ENCODE peak calls at places on chromosomes 4 and X, in six cellular contexts. One of them, this sample, is unnamed.

GRCh38 chrX:19697416-19697815 is 182.1 kb upstream of the MAP3K15 start:
- DNase-seq in heart right ventricle: no peak
- DNase-seq in cardiac fibroblast: peak
- DNase-seq in Caco-2: no peak
- DNase-seq in left lung: no peak
- DNase-seq in kidney epithelial cell: no peak
- DNase-seq in this sample: no peak

GRCh38 chr4:98314791-98315565 is 53.8 kb downstream of the RAP1GDS1 start:
- DNase-seq in heart right ventricle: no peak
- DNase-seq in cardiac fibroblast: peak
- DNase-seq in Caco-2: no peak
- DNase-seq in left lung: no peak
- DNase-seq in kidney epithelial cell: no peak
- DNase-seq in this sample: peak

GRCh38 chrX:23327104-23327503 is 7.5 kb upstream of the PTCHD1 start:
- DNase-seq in heart right ventricle: no peak
- DNase-seq in cardiac fibroblast: no peak
- DNase-seq in Caco-2: no peak
- DNase-seq in left lung: no peak
- DNase-seq in kidney epithelial cell: no peak
- DNase-seq in this sample: no peak

GRCh38 chr4:52915131-52915645 is 53.1 kb downstream of the RASL11B start:
- DNase-seq in heart right ventricle: no peak
- DNase-seq in cardiac fibroblast: no peak
- DNase-seq in Caco-2: no peak
- DNase-seq in left lung: no peak
- DNase-seq in kidney epithelial cell: no peak
- DNase-seq in this sample: no peak

GRCh38 chr4:54372951-54373350 is 143.9 kb downstream of the PDGFRA start:
- DNase-seq in heart right ventricle: no peak
- DNase-seq in cardiac fibroblast: no peak
- DNase-seq in Caco-2: no peak
- DNase-seq in left lung: no peak
- DNase-seq in kidney epithelial cell: no peak
- DNase-seq in this sample: no peak

GRCh38 chrX:7132335-7133035 is 15.0 kb upstream of the STS start:
- DNase-seq in heart right ventricle: no peak
- DNase-seq in cardiac fibroblast: peak
- DNase-seq in Caco-2: peak
- DNase-seq in left lung: no peak
- DNase-seq in kidney epithelial cell: peak
- DNase-seq in this sample: peak

GRCh38 chr4:81635128-81635527 is 163.4 kb upstream of the RASGEF1B start:
- DNase-seq in heart right ventricle: no peak
- DNase-seq in cardiac fibroblast: no peak
- DNase-seq in Caco-2: no peak
- DNase-seq in left lung: no peak
- DNase-seq in kidney epithelial cell: no peak
- DNase-seq in this sample: no peak

GRCh38 chr4:138910201-138910913 is 105.2 kb upstream of the NOCT start:
- DNase-seq in heart right ventricle: no peak
- DNase-seq in cardiac fibroblast: peak
- DNase-seq in Caco-2: no peak
- DNase-seq in left lung: no peak
- DNase-seq in kidney epithelial cell: peak
- DNase-seq in this sample: peak

GRCh38 chrX:36898301-36898700 is 109.9 kb upstream of the FAM47C start:
- DNase-seq in heart right ventricle: no peak
- DNase-seq in cardiac fibroblast: peak
- DNase-seq in Caco-2: peak
- DNase-seq in left lung: no peak
- DNase-seq in kidney epithelial cell: peak
- DNase-seq in this sample: no peak

GRCh38 chr4:174532479-174532878 is 10.2 kb upstream of the HPGD start:
- DNase-seq in heart right ventricle: no peak
- DNase-seq in cardiac fibroblast: no peak
- DNase-seq in Caco-2: no peak
- DNase-seq in left lung: no peak
- DNase-seq in kidney epithelial cell: no peak
- DNase-seq in this sample: no peak

GRCh38 chrX:94400488-94400887 is 726.5 kb downstream of the FAM133A start:
- DNase-seq in heart right ventricle: no peak
- DNase-seq in cardiac fibroblast: no peak
- DNase-seq in Caco-2: peak
- DNase-seq in left lung: no peak
- DNase-seq in kidney epithelial cell: no peak
- DNase-seq in this sample: no peak

GRCh38 chr4:89371614-89372013 is 64.0 kb upstream of the GPRIN3 start:
- DNase-seq in heart right ventricle: no peak
- DNase-seq in cardiac fibroblast: no peak
- DNase-seq in Caco-2: no peak
- DNase-seq in left lung: no peak
- DNase-seq in kidney epithelial cell: no peak
- DNase-seq in this sample: no peak

GRCh38 chr4:147340111-147340510 is 140.8 kb upstream of the EDNRA start:
- DNase-seq in heart right ventricle: no peak
- DNase-seq in cardiac fibroblast: peak
- DNase-seq in Caco-2: no peak
- DNase-seq in left lung: no peak
- DNase-seq in kidney epithelial cell: peak
- DNase-seq in this sample: peak

GRCh38 chr4:139368990-139369389 is 66.7 kb upstream of the NDUFC1 start:
- DNase-seq in heart right ventricle: no peak
- DNase-seq in cardiac fibroblast: peak
- DNase-seq in Caco-2: no peak
- DNase-seq in left lung: no peak
- DNase-seq in kidney epithelial cell: peak
- DNase-seq in this sample: no peak

GRCh38 chr4:17636696-17637351 is 22.4 kb downstream of the MED28 start:
- DNase-seq in heart right ventricle: peak
- DNase-seq in cardiac fibroblast: peak
- DNase-seq in Caco-2: peak
- DNase-seq in left lung: peak
- DNase-seq in kidney epithelial cell: peak
- DNase-seq in this sample: peak

GRCh38 chr4:88204882-88205281 is 46.4 kb upstream of the ABCG2 start:
- DNase-seq in heart right ventricle: no peak
- DNase-seq in cardiac fibroblast: no peak
- DNase-seq in Caco-2: no peak
- DNase-seq in left lung: no peak
- DNase-seq in kidney epithelial cell: no peak
- DNase-seq in this sample: peak

GRCh38 chrX:125678258-125678657 is 358.6 kb downstream of the TEX13C start:
- DNase-seq in heart right ventricle: no peak
- DNase-seq in cardiac fibroblast: no peak
- DNase-seq in Caco-2: no peak
- DNase-seq in left lung: no peak
- DNase-seq in kidney epithelial cell: no peak
- DNase-seq in this sample: no peak

GRCh38 chrX:125681507-125681906 is 361.8 kb downstream of the TEX13C start:
- DNase-seq in heart right ventricle: no peak
- DNase-seq in cardiac fibroblast: no peak
- DNase-seq in Caco-2: no peak
- DNase-seq in left lung: no peak
- DNase-seq in kidney epithelial cell: no peak
- DNase-seq in this sample: no peak

GRCh38 chrX:125681058-125681457 is 361.4 kb downstream of the TEX13C start:
- DNase-seq in heart right ventricle: no peak
- DNase-seq in cardiac fibroblast: no peak
- DNase-seq in Caco-2: no peak
- DNase-seq in left lung: no peak
- DNase-seq in kidney epithelial cell: no peak
- DNase-seq in this sample: no peak

DNA sequence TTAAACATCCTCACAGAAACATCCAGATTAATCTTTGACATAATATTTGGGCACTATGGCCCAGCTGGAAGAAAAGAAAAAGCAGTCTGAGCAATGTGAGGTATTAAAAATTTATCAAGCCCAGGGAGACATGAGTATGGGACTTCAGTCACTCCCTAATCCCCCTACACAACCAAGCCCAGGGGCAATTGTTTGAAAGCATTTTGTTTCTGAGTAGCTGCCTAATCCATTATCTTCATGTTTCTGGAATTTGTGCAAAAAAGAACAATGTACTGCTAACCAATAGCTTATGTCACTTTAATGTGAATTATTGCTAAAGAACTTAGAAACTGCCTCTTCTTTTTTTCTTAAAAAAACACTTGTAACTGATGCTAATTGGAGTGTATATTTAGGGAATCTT is 360.7 kb downstream of the TEX13C start:
- DNase-seq in heart right ventricle: no peak
- DNase-seq in cardiac fibroblast: no peak
- DNase-seq in Caco-2: no peak
- DNase-seq in left lung: no peak
- DNase-seq in kidney epithelial cell: no peak
- DNase-seq in this sample: no peak
- H3K4me3 ChIP-seq in heart right ventricle: no peak
- H3K4me3 ChIP-seq in cardiac fibroblast: no peak
- H3K4me3 ChIP-seq in Caco-2: no peak
- H3K4me3 ChIP-seq in left lung: no peak
- H3K4me3 ChIP-seq in kidney epithelial cell: no peak
- H3K4me3 ChIP-seq in this sample: no peak

GRCh38 chr4:40980318-40980883 is 230.6 kb downstream of the NSUN7 start:
- DNase-seq in heart right ventricle: no peak
- DNase-seq in cardiac fibroblast: peak
- DNase-seq in Caco-2: no peak
- DNase-seq in left lung: no peak
- DNase-seq in kidney epithelial cell: no peak
- DNase-seq in this sample: peak

GRCh38 chr4:40978548-40978947 is 228.8 kb downstream of the NSUN7 start:
- DNase-seq in heart right ventricle: no peak
- DNase-seq in cardiac fibroblast: no peak
- DNase-seq in Caco-2: no peak
- DNase-seq in left lung: no peak
- DNase-seq in kidney epithelial cell: no peak
- DNase-seq in this sample: no peak

GRCh38 chr4:40971346-40971745 is 221.6 kb downstream of the NSUN7 start:
- DNase-seq in heart right ventricle: no peak
- DNase-seq in cardiac fibroblast: no peak
- DNase-seq in Caco-2: no peak
- DNase-seq in left lung: no peak
- DNase-seq in kidney epithelial cell: no peak
- DNase-seq in this sample: no peak

GRCh38 chr4:40972722-40973121 is 223.0 kb downstream of the NSUN7 start:
- DNase-seq in heart right ventricle: no peak
- DNase-seq in cardiac fibroblast: no peak
- DNase-seq in Caco-2: no peak
- DNase-seq in left lung: no peak
- DNase-seq in kidney epithelial cell: no peak
- DNase-seq in this sample: no peak

GRCh38 chr4:40976343-40976742 is 226.6 kb downstream of the NSUN7 start:
- DNase-seq in heart right ventricle: no peak
- DNase-seq in cardiac fibroblast: peak
- DNase-seq in Caco-2: peak
- DNase-seq in left lung: no peak
- DNase-seq in kidney epithelial cell: no peak
- DNase-seq in this sample: peak
- TF ChIP-seq CTCF in heart right ventricle: peak
- TF ChIP-seq CTCF in cardiac fibroblast: peak
- TF ChIP-seq CTCF in Caco-2: peak
- TF ChIP-seq CTCF in left lung: peak
- TF ChIP-seq CTCF in kidney epithelial cell: peak
- TF ChIP-seq CTCF in this sample: peak

GRCh38 chrX:152652060-152652459 is 14.4 kb downstream of the GABRQ start:
- DNase-seq in heart right ventricle: no peak
- DNase-seq in cardiac fibroblast: no peak
- DNase-seq in Caco-2: no peak
- DNase-seq in left lung: no peak
- DNase-seq in kidney epithelial cell: no peak
- DNase-seq in this sample: no peak
- H3K4me3 ChIP-seq in heart right ventricle: no peak
- H3K4me3 ChIP-seq in cardiac fibroblast: no peak
- H3K4me3 ChIP-seq in Caco-2: no peak
- H3K4me3 ChIP-seq in left lung: no peak
- H3K4me3 ChIP-seq in kidney epithelial cell: no peak
- H3K4me3 ChIP-seq in this sample: no peak

GRCh38 chr4:10018818-10019438 is 2.4 kb downstream of the SLC2A9 start:
- DNase-seq in heart right ventricle: peak
- DNase-seq in cardiac fibroblast: peak
- DNase-seq in Caco-2: peak
- DNase-seq in left lung: peak
- DNase-seq in kidney epithelial cell: peak
- DNase-seq in this sample: peak
- TF ChIP-seq CTCF in heart right ventricle: peak
- TF ChIP-seq CTCF in cardiac fibroblast: peak
- TF ChIP-seq CTCF in Caco-2: peak
- TF ChIP-seq CTCF in left lung: peak
- TF ChIP-seq CTCF in kidney epithelial cell: peak
- TF ChIP-seq CTCF in this sample: peak

GRCh38 chr4:1170156-1170804 is 2.1 kb downstream of the SPON2 start:
- DNase-seq in heart right ventricle: no peak
- DNase-seq in cardiac fibroblast: no peak
- DNase-seq in Caco-2: no peak
- DNase-seq in left lung: peak
- DNase-seq in kidney epithelial cell: no peak
- DNase-seq in this sample: no peak
- H3K4me3 ChIP-seq in heart right ventricle: peak
- H3K4me3 ChIP-seq in cardiac fibroblast: no peak
- H3K4me3 ChIP-seq in Caco-2: no peak
- H3K4me3 ChIP-seq in left lung: peak
- H3K4me3 ChIP-seq in kidney epithelial cell: no peak
- H3K4me3 ChIP-seq in this sample: no peak

GRCh38 chr4:13857800-13858199 is 230.3 kb upstream of the BOD1L1 start:
- DNase-seq in heart right ventricle: no peak
- DNase-seq in cardiac fibroblast: no peak
- DNase-seq in Caco-2: no peak
- DNase-seq in left lung: no peak
- DNase-seq in kidney epithelial cell: no peak
- DNase-seq in this sample: no peak

GRCh38 chr4:13859423-13859822 is 231.9 kb upstream of the BOD1L1 start:
- DNase-seq in heart right ventricle: no peak
- DNase-seq in cardiac fibroblast: no peak
- DNase-seq in Caco-2: no peak
- DNase-seq in left lung: no peak
- DNase-seq in kidney epithelial cell: no peak
- DNase-seq in this sample: no peak

GRCh38 chr4:13856387-13856786 is 228.9 kb upstream of the BOD1L1 start:
- DNase-seq in heart right ventricle: no peak
- DNase-seq in cardiac fibroblast: no peak
- DNase-seq in Caco-2: no peak
- DNase-seq in left lung: no peak
- DNase-seq in kidney epithelial cell: no peak
- DNase-seq in this sample: no peak

GRCh38 chr4:13857397-13857796 is 229.9 kb upstream of the BOD1L1 start:
- DNase-seq in heart right ventricle: no peak
- DNase-seq in cardiac fibroblast: no peak
- DNase-seq in Caco-2: no peak
- DNase-seq in left lung: no peak
- DNase-seq in kidney epithelial cell: no peak
- DNase-seq in this sample: no peak

GRCh38 chr4:13860126-13860525 is 232.6 kb upstream of the BOD1L1 start:
- DNase-seq in heart right ventricle: no peak
- DNase-seq in cardiac fibroblast: no peak
- DNase-seq in Caco-2: peak
- DNase-seq in left lung: no peak
- DNase-seq in kidney epithelial cell: no peak
- DNase-seq in this sample: peak
- TF ChIP-seq CTCF in heart right ventricle: no peak
- TF ChIP-seq CTCF in cardiac fibroblast: peak
- TF ChIP-seq CTCF in Caco-2: no peak
- TF ChIP-seq CTCF in left lung: no peak
- TF ChIP-seq CTCF in kidney epithelial cell: no peak
- TF ChIP-seq CTCF in this sample: peak